ENCODE peak calls at places on chromosome 6, in four cellular contexts. One of them, this sample, is unnamed.

GRCh38 chr6:45927421-45928234 is 88.0 kb downstream of the CLIC5 start:
- DNase-seq in A549: no peak
- DNase-seq in body of pancreas: no peak
- DNase-seq in heart left ventricle: no peak
- DNase-seq in this sample: no peak

GRCh38 chr6:32551410-32551809 is 21.3 kb upstream of the HLA-DRB5 start:
- DNase-seq in A549: no peak
- DNase-seq in body of pancreas: no peak
- DNase-seq in heart left ventricle: no peak
- DNase-seq in this sample: no peak

GRCh38 chr6:165245287-165245686 is 64.1 kb downstream of the C6orf118 start:
- DNase-seq in A549: peak
- DNase-seq in body of pancreas: no peak
- DNase-seq in heart left ventricle: no peak
- DNase-seq in this sample: no peak

GRCh38 chr6:135094403-135094821 is 39.8 kb upstream of the HBS1L start:
- DNase-seq in A549: no peak
- DNase-seq in body of pancreas: no peak
- DNase-seq in heart left ventricle: no peak
- DNase-seq in this sample: no peak

GRCh38 chr6:33634986-33635385 is 13.9 kb downstream of the ITPR3 start:
- DNase-seq in A549: no peak
- DNase-seq in body of pancreas: no peak
- DNase-seq in heart left ventricle: no peak
- DNase-seq in this sample: no peak

GRCh38 chr6:22221630-22222029 is 75.2 kb downstream of the PRL start:
- DNase-seq in A549: no peak
- DNase-seq in body of pancreas: no peak
- DNase-seq in heart left ventricle: no peak
- DNase-seq in this sample: no peak

GRCh38 chr6:81997091-81997926 is 244.8 kb upstream of the TENT5A start:
- DNase-seq in A549: no peak
- DNase-seq in body of pancreas: no peak
- DNase-seq in heart left ventricle: no peak
- DNase-seq in this sample: no peak

GRCh38 chr6:133889557-133890301 is 816 bp downstream of the TCF21 start:
- DNase-seq in A549: no peak
- DNase-seq in body of pancreas: no peak
- DNase-seq in heart left ventricle: peak
- DNase-seq in this sample: no peak

GRCh38 chr6:84522135-84522535 is 242.3 kb downstream of the TBX18 start:
- DNase-seq in A549: peak
- DNase-seq in body of pancreas: no peak
- DNase-seq in heart left ventricle: no peak
- DNase-seq in this sample: peak

GRCh38 chr6:106885659-106886058 is 88.9 kb downstream of the CD24 start:
- DNase-seq in A549: no peak
- DNase-seq in body of pancreas: no peak
- DNase-seq in heart left ventricle: no peak
- DNase-seq in this sample: no peak

GRCh38 chr6:23086100-23086499 is 516.7 kb downstream of the HDGFL1 start:
- DNase-seq in A549: no peak
- DNase-seq in body of pancreas: no peak
- DNase-seq in heart left ventricle: no peak
- DNase-seq in this sample: no peak

GRCh38 chr6:139923964-139924475 is 549.6 kb upstream of the CITED2 start:
- DNase-seq in A549: no peak
- DNase-seq in body of pancreas: no peak
- DNase-seq in heart left ventricle: no peak
- DNase-seq in this sample: no peak

GRCh38 chr6:46044876-46045617 is 29.4 kb upstream of the CLIC5 start:
- DNase-seq in A549: peak
- DNase-seq in body of pancreas: peak
- DNase-seq in heart left ventricle: peak
- DNase-seq in this sample: no peak

GRCh38 chr6:146543940-146544661 is 468 bp downstream of the RAB32 start:
- DNase-seq in A549: peak
- DNase-seq in body of pancreas: peak
- DNase-seq in heart left ventricle: peak
- DNase-seq in this sample: peak

GRCh38 chr6:30712441-30712840 is 4.6 kb downstream of the MDC1 start:
- DNase-seq in A549: no peak
- DNase-seq in body of pancreas: no peak
- DNase-seq in heart left ventricle: no peak
- DNase-seq in this sample: no peak

GRCh38 chr6:47439348-47439668 is 38.3 kb upstream of the CD2AP start:
- DNase-seq in A549: no peak
- DNase-seq in body of pancreas: no peak
- DNase-seq in heart left ventricle: no peak
- DNase-seq in this sample: no peak

GRCh38 chr6:137715589-137716045 is 151.4 kb upstream of the TNFAIP3 start:
- DNase-seq in A549: no peak
- DNase-seq in body of pancreas: no peak
- DNase-seq in heart left ventricle: no peak
- DNase-seq in this sample: no peak

GRCh38 chr6:1267057-1267732 is 44.7 kb upstream of the FOXQ1 start:
- DNase-seq in A549: peak
- DNase-seq in body of pancreas: no peak
- DNase-seq in heart left ventricle: no peak
- DNase-seq in this sample: peak

GRCh38 chr6:21639316-21639715 is 45.8 kb downstream of the SOX4 start:
- DNase-seq in A549: no peak
- DNase-seq in body of pancreas: no peak
- DNase-seq in heart left ventricle: no peak
- DNase-seq in this sample: no peak

GRCh38 chr6:3963404-3963803 is 114.2 kb downstream of the FAM50B start:
- DNase-seq in A549: no peak
- DNase-seq in body of pancreas: no peak
- DNase-seq in heart left ventricle: no peak
- DNase-seq in this sample: no peak

GRCh38 chr6:26653007-26653406 is 6.5 kb downstream of the ZNF322 start:
- DNase-seq in A549: no peak
- DNase-seq in body of pancreas: no peak
- DNase-seq in heart left ventricle: no peak
- DNase-seq in this sample: no peak

GRCh38 chr6:118344014-118344670 is 204.0 kb upstream of the PLN start:
- DNase-seq in A549: no peak
- DNase-seq in body of pancreas: no peak
- DNase-seq in heart left ventricle: no peak
- DNase-seq in this sample: no peak

GRCh38 chr6:144190593-144190992 is 40.3 kb downstream of the STX11 start:
- DNase-seq in A549: no peak
- DNase-seq in body of pancreas: peak
- DNase-seq in heart left ventricle: peak
- DNase-seq in this sample: no peak

GRCh38 chr6:132490478-132491204 is 22.3 kb downstream of the STX7 start:
- DNase-seq in A549: no peak
- DNase-seq in body of pancreas: no peak
- DNase-seq in heart left ventricle: no peak
- DNase-seq in this sample: no peak
- H3K4me3 ChIP-seq in A549: no peak
- H3K4me3 ChIP-seq in body of pancreas: no peak
- H3K4me3 ChIP-seq in heart left ventricle: peak
- H3K4me3 ChIP-seq in this sample: no peak

DNA sequence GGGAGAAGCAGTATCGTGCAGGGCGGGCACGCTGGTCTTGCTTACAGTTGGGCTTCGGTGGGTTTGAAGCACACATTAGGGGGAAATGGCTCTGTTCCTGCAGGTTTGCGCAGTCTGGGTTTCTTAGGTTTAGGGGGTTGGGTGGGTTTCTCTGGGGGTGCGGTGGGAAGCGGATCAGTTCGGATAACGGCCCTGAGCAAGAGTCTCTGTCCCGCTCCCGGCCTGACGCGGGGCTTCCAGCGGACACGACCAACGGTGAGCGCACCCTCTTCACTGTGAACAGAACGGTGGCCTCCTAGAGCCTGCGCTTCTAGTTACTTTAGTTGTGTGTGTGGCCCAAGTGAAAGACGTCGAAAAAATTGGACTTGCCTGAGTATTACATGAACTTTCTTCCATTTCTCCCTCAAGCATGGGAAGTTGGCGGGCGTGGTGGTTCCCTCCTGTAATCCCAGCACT is 635 bp upstream of the ELOVL2 start:
- DNase-seq in A549: no peak
- DNase-seq in body of pancreas: no peak
- DNase-seq in heart left ventricle: no peak
- DNase-seq in this sample: no peak
- TF ChIP-seq CTCF in A549: peak
- TF ChIP-seq CTCF in body of pancreas: no peak
- TF ChIP-seq CTCF in heart left ventricle: no peak
- TF ChIP-seq CTCF in this sample: no peak

DNA sequence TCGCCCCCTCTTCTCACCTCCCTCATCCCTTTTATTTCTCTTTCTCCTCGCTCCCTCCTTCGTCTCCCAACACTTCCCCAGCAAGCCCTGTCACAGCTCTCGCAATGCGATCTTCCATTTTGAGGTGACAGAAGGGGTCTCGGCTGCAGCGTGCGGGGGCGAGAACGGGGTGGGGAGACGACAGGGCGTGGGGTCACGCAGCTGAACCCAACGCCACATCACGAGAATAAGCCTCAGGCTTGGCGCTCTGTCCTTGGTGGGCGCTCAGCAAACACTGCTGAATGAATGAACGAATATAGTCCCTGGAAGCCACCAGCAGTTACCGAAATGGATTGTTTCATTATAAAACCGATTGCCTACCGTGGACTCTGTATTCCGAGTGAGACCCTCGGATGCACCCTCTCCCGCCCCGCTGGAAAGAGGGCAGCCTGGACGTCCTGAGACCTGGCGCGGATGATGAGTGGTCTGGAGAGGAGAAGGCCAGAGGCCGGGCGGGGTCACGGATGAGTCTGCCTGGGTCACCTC is 3.9 kb downstream of the NRN1 start:
- DNase-seq in A549: no peak
- DNase-seq in body of pancreas: no peak
- DNase-seq in heart left ventricle: no peak
- DNase-seq in this sample: no peak
- H3K4me3 ChIP-seq in A549: no peak
- H3K4me3 ChIP-seq in body of pancreas: no peak
- H3K4me3 ChIP-seq in heart left ventricle: peak
- H3K4me3 ChIP-seq in this sample: no peak

GRCh38 chr6:13574571-13575376 is at the start of gene SIRT5:
- DNase-seq in A549: peak
- DNase-seq in body of pancreas: peak
- DNase-seq in heart left ventricle: peak
- DNase-seq in this sample: peak
- TF ChIP-seq CTCF in A549: no peak
- TF ChIP-seq CTCF in body of pancreas: peak
- TF ChIP-seq CTCF in heart left ventricle: no peak
- TF ChIP-seq CTCF in this sample: peak

GRCh38 chr6:43624786-43625288 is 4.2 kb downstream of the GTPBP2 start:
- DNase-seq in A549: no peak
- DNase-seq in body of pancreas: no peak
- DNase-seq in heart left ventricle: no peak
- DNase-seq in this sample: no peak

GRCh38 chr6:43625393-43625992 is 3.6 kb downstream of the GTPBP2 start:
- DNase-seq in A549: no peak
- DNase-seq in body of pancreas: no peak
- DNase-seq in heart left ventricle: no peak
- DNase-seq in this sample: no peak

GRCh38 chr6:43628392-43629103 is 516 bp downstream of the GTPBP2 start:
- DNase-seq in A549: peak
- DNase-seq in body of pancreas: peak
- DNase-seq in heart left ventricle: peak
- DNase-seq in this sample: peak

GRCh38 chr6:43629104-43629504 is at the start of gene GTPBP2:
- DNase-seq in A549: peak
- DNase-seq in body of pancreas: peak
- DNase-seq in heart left ventricle: peak
- DNase-seq in this sample: peak

DNA sequence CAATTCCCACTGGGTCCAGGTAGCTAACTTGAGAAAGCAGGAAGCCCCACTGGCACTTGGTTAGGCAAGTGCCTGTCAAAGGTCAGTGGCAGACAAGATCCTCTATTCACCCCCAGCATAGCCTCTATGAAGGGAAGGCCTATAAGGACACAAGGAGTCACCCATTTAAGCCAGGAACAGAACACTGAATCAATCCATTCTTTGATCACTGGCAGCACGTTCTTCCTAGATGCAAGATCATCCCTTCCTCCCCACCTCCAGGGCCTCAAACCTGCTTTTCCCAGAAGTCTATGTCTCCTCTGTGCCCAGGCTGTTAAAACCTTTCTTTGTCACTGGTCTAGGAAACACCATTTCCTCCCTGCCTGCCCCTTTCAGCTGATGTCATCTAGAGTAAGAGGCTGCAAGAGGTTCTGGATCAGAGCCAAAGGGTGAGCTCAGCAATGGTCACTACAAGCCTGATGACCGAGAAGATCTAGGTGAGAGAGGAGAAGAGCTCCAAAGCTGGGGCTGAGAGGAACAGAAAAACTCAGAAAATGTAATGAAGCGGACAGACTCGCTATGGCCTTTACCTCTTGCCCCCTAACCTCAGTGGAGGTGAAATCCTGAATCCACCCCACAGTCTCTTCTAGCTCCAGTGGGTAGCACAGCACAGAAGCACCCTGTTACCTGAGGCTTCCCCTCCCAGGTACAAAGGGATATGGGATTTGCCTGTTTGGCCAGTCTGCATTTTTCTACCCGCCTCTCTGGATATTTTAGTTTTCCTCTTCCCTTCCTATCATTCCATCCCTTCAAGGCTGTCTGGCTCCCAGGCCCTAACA is 1.8 kb downstream of the GTPBP2 start:
- DNase-seq in A549: peak
- DNase-seq in body of pancreas: peak
- DNase-seq in heart left ventricle: peak
- DNase-seq in this sample: no peak
- H3K4me3 ChIP-seq in A549: peak
- H3K4me3 ChIP-seq in body of pancreas: no peak
- H3K4me3 ChIP-seq in heart left ventricle: peak
- H3K4me3 ChIP-seq in this sample: no peak

GRCh38 chr6:52536424-52536916 is 40.4 kb downstream of the TRAM2 start:
- DNase-seq in A549: no peak
- DNase-seq in body of pancreas: no peak
- DNase-seq in heart left ventricle: no peak
- DNase-seq in this sample: no peak
- TF ChIP-seq CTCF in A549: no peak
- TF ChIP-seq CTCF in body of pancreas: no peak
- TF ChIP-seq CTCF in heart left ventricle: no peak
- TF ChIP-seq CTCF in this sample: no peak